ENCODE peak calls at places on chromosomes 6 and 20, in five cellular contexts. One of them, this sample, is unnamed. For H3K4me1, the result is how much of the 10 kb centered on the place peaks cover.

GRCh38 chr6:115969207-115969929 is 91.3 kb downstream of the FRK start:
- DNase-seq in pancreas: no peak
- DNase-seq in breast epithelium: no peak
- DNase-seq in thoracic aorta: no peak
- DNase-seq in ovary: no peak
- DNase-seq in this sample: no peak

GRCh38 chr20:22836877-22837276 is 198.2 kb upstream of the SSTR4 start:
- DNase-seq in thoracic aorta: no peak
- DNase-seq in ovary: no peak
- DNase-seq in breast epithelium: no peak
- DNase-seq in pancreas: no peak
- DNase-seq in this sample: no peak

GRCh38 chr20:51204794-51205193 is 181.9 kb upstream of the KCNG1 start:
- DNase-seq in thoracic aorta: no peak
- DNase-seq in pancreas: no peak
- DNase-seq in ovary: no peak
- DNase-seq in breast epithelium: no peak
- DNase-seq in this sample: no peak

GRCh38 chr6:45969883-45970282 is 45.8 kb downstream of the CLIC5 start:
- DNase-seq in ovary: no peak
- DNase-seq in thoracic aorta: no peak
- DNase-seq in breast epithelium: no peak
- DNase-seq in pancreas: no peak
- DNase-seq in this sample: no peak

GRCh38 chr6:138275976-138276375 is 57.7 kb upstream of the PBOV1 start:
- DNase-seq in breast epithelium: no peak
- DNase-seq in ovary: no peak
- DNase-seq in pancreas: no peak
- DNase-seq in thoracic aorta: no peak
- DNase-seq in this sample: no peak

GRCh38 chr20:31712564-31713311 is 9.9 kb downstream of the BCL2L1 start:
- DNase-seq in pancreas: no peak
- DNase-seq in breast epithelium: peak
- DNase-seq in ovary: peak
- DNase-seq in thoracic aorta: peak
- DNase-seq in this sample: peak

GRCh38 chr20:31774408-31774807 is 35.3 kb downstream of the TPX2 start:
- DNase-seq in breast epithelium: no peak
- DNase-seq in ovary: no peak
- DNase-seq in thoracic aorta: no peak
- DNase-seq in pancreas: no peak
- DNase-seq in this sample: no peak

GRCh38 chr6:44554901-44555300 is 167.4 kb downstream of the CDC5L start:
- DNase-seq in ovary: no peak
- DNase-seq in breast epithelium: no peak
- DNase-seq in pancreas: no peak
- DNase-seq in thoracic aorta: no peak
- DNase-seq in this sample: no peak

GRCh38 chr6:7140631-7141366 is 33.0 kb downstream of the RREB1 start:
- DNase-seq in ovary: peak
- DNase-seq in thoracic aorta: peak
- DNase-seq in pancreas: peak
- DNase-seq in breast epithelium: peak
- DNase-seq in this sample: peak

GRCh38 chr20:62856931-62857619 is 4.5 kb downstream of the TCFL5 start:
- DNase-seq in thoracic aorta: no peak
- DNase-seq in ovary: no peak
- DNase-seq in breast epithelium: no peak
- DNase-seq in pancreas: peak
- DNase-seq in this sample: no peak

GRCh38 chr6:143271024-143271423 is 179.5 kb downstream of the ADAT2 start:
- DNase-seq in pancreas: no peak
- DNase-seq in ovary: peak
- DNase-seq in breast epithelium: no peak
- DNase-seq in thoracic aorta: no peak
- DNase-seq in this sample: no peak

GRCh38 chr20:35478804-35479472 is 23.5 kb downstream of the CEP250 start:
- DNase-seq in thoracic aorta: no peak
- DNase-seq in pancreas: no peak
- DNase-seq in ovary: no peak
- DNase-seq in breast epithelium: no peak
- DNase-seq in this sample: no peak

GRCh38 chr6:111427341-111428116 is 55.5 kb downstream of the REV3L start:
- DNase-seq in breast epithelium: no peak
- DNase-seq in thoracic aorta: no peak
- DNase-seq in ovary: no peak
- DNase-seq in pancreas: no peak
- DNase-seq in this sample: no peak

GRCh38 chr6:2831392-2831791 is 10.3 kb downstream of the SERPINB1 start:
- DNase-seq in breast epithelium: no peak
- DNase-seq in ovary: no peak
- DNase-seq in pancreas: no peak
- DNase-seq in thoracic aorta: no peak
- DNase-seq in this sample: no peak

GRCh38 chr20:35307666-35308653 is 15.7 kb upstream of the FAM83C start:
- DNase-seq in thoracic aorta: peak
- DNase-seq in breast epithelium: peak
- DNase-seq in pancreas: no peak
- DNase-seq in ovary: no peak
- DNase-seq in this sample: no peak

GRCh38 chr6:54846857-54847721 is 518 bp downstream of the FAM83B start:
- DNase-seq in ovary: no peak
- DNase-seq in thoracic aorta: no peak
- DNase-seq in breast epithelium: no peak
- DNase-seq in pancreas: peak
- DNase-seq in this sample: no peak

GRCh38 chr6:28333047-28333446 is 2.9 kb downstream of the ZSCAN31 start:
- DNase-seq in ovary: no peak
- DNase-seq in breast epithelium: no peak
- DNase-seq in thoracic aorta: no peak
- DNase-seq in pancreas: no peak
- DNase-seq in this sample: no peak

GRCh38 chr20:10919549-10920140 is 245.8 kb upstream of the JAG1 start:
- DNase-seq in thoracic aorta: peak
- DNase-seq in ovary: peak
- DNase-seq in breast epithelium: no peak
- DNase-seq in pancreas: no peak
- DNase-seq in this sample: no peak

GRCh38 chr6:123415844-123416468 is 220.8 kb downstream of the TRDN start:
- DNase-seq in thoracic aorta: no peak
- DNase-seq in pancreas: no peak
- DNase-seq in breast epithelium: peak
- DNase-seq in ovary: peak
- DNase-seq in this sample: peak

GRCh38 chr6:31717499-31718222 is 2.5 kb downstream of the LY6G6D start:
- DNase-seq in pancreas: no peak
- DNase-seq in ovary: no peak
- DNase-seq in breast epithelium: peak
- DNase-seq in thoracic aorta: no peak
- DNase-seq in this sample: no peak

GRCh38 chr6:155762649-155763048 is 307.0 kb upstream of the NOX3 start:
- DNase-seq in pancreas: no peak
- DNase-seq in thoracic aorta: no peak
- DNase-seq in ovary: no peak
- DNase-seq in breast epithelium: no peak
- DNase-seq in this sample: no peak

GRCh38 chr6:27133281-27134227 is 113.9 kb upstream of the PRSS16 start:
- DNase-seq in pancreas: peak
- DNase-seq in ovary: no peak
- DNase-seq in breast epithelium: peak
- DNase-seq in thoracic aorta: no peak
- DNase-seq in this sample: no peak

GRCh38 chr6:29956518-29956917 is 14.2 kb downstream of the HLA-A start:
- DNase-seq in thoracic aorta: no peak
- DNase-seq in pancreas: no peak
- DNase-seq in ovary: no peak
- DNase-seq in breast epithelium: no peak
- DNase-seq in this sample: no peak

GRCh38 chr6:98831057-98832031 is 3.0 kb upstream of the POU3F2 start:
- DNase-seq in pancreas: peak
- DNase-seq in ovary: no peak
- DNase-seq in breast epithelium: no peak
- DNase-seq in thoracic aorta: no peak
- DNase-seq in this sample: no peak

GRCh38 chr6:160160450-160160849 is 38.8 kb downstream of the SLC22A1 start:
- DNase-seq in thoracic aorta: no peak
- DNase-seq in pancreas: no peak
- DNase-seq in breast epithelium: no peak
- DNase-seq in ovary: no peak
- DNase-seq in this sample: no peak

GRCh38 chr6:129133770-129134192 is 250.8 kb downstream of the LAMA2 start:
- DNase-seq in breast epithelium: no peak
- DNase-seq in thoracic aorta: no peak
- DNase-seq in pancreas: no peak
- DNase-seq in ovary: peak
- DNase-seq in this sample: no peak

GRCh38 chr20:34629904-34630303 is 47.0 kb downstream of the PIGU start:
- DNase-seq in breast epithelium: no peak
- DNase-seq in ovary: no peak
- DNase-seq in thoracic aorta: no peak
- DNase-seq in pancreas: no peak
- DNase-seq in this sample: no peak

GRCh38 chr20:31496761-31497295 is 17.4 kb upstream of the HM13 start:
- DNase-seq in ovary: peak
- DNase-seq in breast epithelium: peak
- DNase-seq in thoracic aorta: peak
- DNase-seq in pancreas: peak
- DNase-seq in this sample: no peak

GRCh38 chr6:156976144-156977088 is 199.2 kb downstream of the ARID1B start:
- DNase-seq in pancreas: no peak
- DNase-seq in ovary: no peak
- DNase-seq in thoracic aorta: no peak
- DNase-seq in breast epithelium: no peak
- DNase-seq in this sample: no peak

DNA sequence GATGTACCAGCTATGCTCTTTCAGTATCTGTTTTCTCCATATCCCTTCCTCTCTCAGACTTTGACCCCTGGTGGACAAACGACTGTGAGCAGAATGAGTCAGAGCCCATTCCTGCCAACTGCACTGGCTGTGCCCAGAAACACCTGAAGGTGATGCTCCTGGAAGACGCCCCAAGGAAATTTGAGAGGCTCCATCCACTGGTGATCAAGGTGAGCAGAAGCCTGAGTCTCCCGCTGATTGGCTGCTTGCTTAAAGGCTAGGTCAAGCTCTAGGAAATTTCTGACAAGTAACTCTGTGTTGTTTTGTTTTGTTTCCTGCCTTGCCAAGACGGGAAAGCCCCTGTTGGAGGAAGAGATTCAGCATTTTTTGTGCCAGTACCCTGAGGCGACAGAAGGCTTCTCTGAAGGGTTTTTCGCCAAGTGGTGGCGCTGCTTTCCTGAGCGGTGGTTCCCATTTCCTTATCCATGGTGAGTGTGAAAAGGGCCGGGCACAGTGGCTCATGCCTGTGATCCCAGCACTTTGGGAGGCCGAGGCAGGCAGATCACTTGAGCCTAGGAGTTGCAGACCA is 28.6 kb downstream of the C6orf89 start:
- DNase-seq in pancreas: no peak
- DNase-seq in ovary: no peak
- DNase-seq in thoracic aorta: no peak
- DNase-seq in breast epithelium: peak
- DNase-seq in this sample: peak
- TF ChIP-seq CTCF in pancreas: no peak
- TF ChIP-seq CTCF in ovary: no peak
- TF ChIP-seq CTCF in thoracic aorta: peak
- TF ChIP-seq CTCF in breast epithelium: peak
- TF ChIP-seq CTCF in this sample: no peak

DNA sequence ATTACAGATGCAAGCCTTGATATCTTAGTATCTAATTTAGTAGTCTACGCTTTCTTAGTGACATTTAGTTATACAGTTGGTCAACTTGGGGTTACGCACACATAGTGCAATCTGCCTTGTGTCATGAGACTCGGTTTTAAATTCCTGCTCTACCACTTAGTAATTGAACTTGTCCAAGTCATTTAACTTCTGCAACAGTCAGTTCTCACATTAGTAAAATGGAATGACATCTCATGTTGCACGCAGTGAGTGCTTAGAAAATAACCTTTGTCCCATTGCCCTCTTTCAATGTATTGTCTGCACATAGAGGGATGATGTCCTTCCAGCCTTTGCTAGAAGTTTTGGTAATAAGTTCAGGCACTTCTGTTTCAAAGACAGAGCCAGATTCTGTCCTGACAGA is 48.6 kb downstream of the TMEM170B start:
- DNase-seq in breast epithelium: no peak
- DNase-seq in thoracic aorta: no peak
- DNase-seq in pancreas: no peak
- DNase-seq in ovary: no peak
- DNase-seq in this sample: no peak
- H3K4me3 ChIP-seq in breast epithelium: no peak
- H3K4me3 ChIP-seq in thoracic aorta: no peak
- H3K4me3 ChIP-seq in pancreas: no peak
- H3K4me3 ChIP-seq in ovary: no peak
- H3K4me3 ChIP-seq in this sample: no peak

GRCh38 chr20:59631751-59632380 is 27.5 kb downstream of the PHACTR3 start:
- DNase-seq in thoracic aorta: no peak
- DNase-seq in ovary: no peak
- DNase-seq in breast epithelium: no peak
- DNase-seq in pancreas: no peak
- DNase-seq in this sample: no peak

GRCh38 chr20:59632426-59633113 is 28.2 kb downstream of the PHACTR3 start:
- DNase-seq in thoracic aorta: no peak
- DNase-seq in pancreas: no peak
- DNase-seq in ovary: no peak
- DNase-seq in breast epithelium: no peak
- DNase-seq in this sample: no peak

GRCh38 chr20:59630526-59630925 is 26.2 kb downstream of the PHACTR3 start:
- DNase-seq in thoracic aorta: no peak
- DNase-seq in breast epithelium: no peak
- DNase-seq in pancreas: no peak
- DNase-seq in ovary: no peak
- DNase-seq in this sample: no peak

GRCh38 chr20:59634435-59635005 is 30.2 kb downstream of the PHACTR3 start:
- DNase-seq in thoracic aorta: no peak
- DNase-seq in ovary: no peak
- DNase-seq in pancreas: no peak
- DNase-seq in breast epithelium: no peak
- DNase-seq in this sample: peak

DNA sequence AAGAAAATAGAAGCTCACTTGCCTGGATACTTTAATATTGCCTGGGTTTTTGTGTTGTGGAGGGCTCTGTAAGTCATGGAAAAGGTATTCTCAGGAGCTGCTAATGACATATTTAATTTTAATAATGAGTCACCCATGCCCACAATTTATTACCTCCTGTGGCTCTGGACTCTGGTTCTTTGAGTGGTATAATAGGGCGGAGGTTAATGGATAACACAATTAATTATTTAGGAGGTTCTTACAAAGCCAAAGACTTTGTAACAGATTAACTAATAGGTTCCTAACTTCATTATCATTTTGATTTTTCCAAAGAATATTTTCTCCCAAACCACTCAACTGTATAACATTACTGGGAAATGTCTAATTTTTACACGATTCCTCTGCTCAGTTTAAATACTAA is 29.3 kb downstream of the PHACTR3 start:
- DNase-seq in breast epithelium: no peak
- DNase-seq in thoracic aorta: no peak
- DNase-seq in pancreas: no peak
- DNase-seq in ovary: no peak
- DNase-seq in this sample: no peak
- H3K4me1 ChIP-seq in breast epithelium: under half
- H3K4me1 ChIP-seq in thoracic aorta: under half
- H3K4me1 ChIP-seq in pancreas: under half
- H3K4me1 ChIP-seq in ovary: under half
- H3K4me1 ChIP-seq in this sample: under half

GRCh38 chr20:45469336-45470261 is at the start of gene WFDC2:
- DNase-seq in breast epithelium: peak
- DNase-seq in ovary: no peak
- DNase-seq in pancreas: peak
- DNase-seq in thoracic aorta: no peak
- DNase-seq in this sample: peak
- TF ChIP-seq CTCF in breast epithelium: no peak
- TF ChIP-seq CTCF in ovary: no peak
- TF ChIP-seq CTCF in pancreas: no peak
- TF ChIP-seq CTCF in thoracic aorta: no peak
- TF ChIP-seq CTCF in this sample: no peak